ENCODE peak calls at places on chromosomes 5 and 9, in four cellular contexts. G is AG09319, P is COR-L47, F is PC-3. R is an unnamed sample.

GRCh38 chr9:127452481-127453092 is 1.3 kb downstream of the LRSAM1 start:
- DNase-seq in G (no peak), P (no peak), F (peak), R (peak)

GRCh38 chr9:113387560-113388230 is 10.9 kb upstream of the HDHD3 start:
- DNase-seq in G (no peak), P (no peak), F (no peak), R (peak)

GRCh38 chr9:89277454-89277853 is 33.5 kb upstream of the CKS2 start:
- DNase-seq in G (no peak), P (no peak), F (no peak), R (no peak)

GRCh38 chr5:122257000-122257399 is 55.0 kb upstream of the SNCAIP start:
- DNase-seq in G (no peak), P (no peak), F (no peak), R (no peak)

GRCh38 chr5:99285606-99286005 is 356.8 kb upstream of the CHD1 start:
- DNase-seq in G (no peak), P (peak), F (no peak), R (no peak)

GRCh38 chr5:66967826-66968262 is 228.8 kb downstream of the CD180 start:
- DNase-seq in G (no peak), P (no peak), F (no peak), R (no peak)

GRCh38 chr5:99000878-99001277 is 72.1 kb upstream of the CHD1 start:
- DNase-seq in G (no peak), P (no peak), F (peak), R (no peak)

GRCh38 chr9:76090330-76090729 is 199.9 kb downstream of the PCSK5 start:
- DNase-seq in G (no peak), P (no peak), F (no peak), R (no peak)

GRCh38 chr5:10507575-10508024 is 56.3 kb upstream of the ANKRD33B start:
- DNase-seq in G (no peak), P (no peak), F (peak), R (no peak)

GRCh38 chr9:86288501-86288900 is 6.2 kb upstream of the ISCA1 start:
- DNase-seq in G (no peak), P (no peak), F (no peak), R (no peak)

GRCh38 chr5:36600847-36601527 is 5.4 kb upstream of the SLC1A3 start:
- DNase-seq in G (no peak), P (no peak), F (no peak), R (no peak)

GRCh38 chr5:82174128-82174918 is 103.8 kb downstream of the RPS23 start:
- DNase-seq in G (peak), P (peak), F (peak), R (peak)

GRCh38 chr9:110319781-110320180 is 17.9 kb downstream of the TXNDC8 start:
- DNase-seq in G (no peak), P (no peak), F (no peak), R (no peak)

GRCh38 chr5:81003987-81004386 is 43.8 kb downstream of the RASGRF2 start:
- DNase-seq in G (no peak), P (no peak), F (no peak), R (no peak)

GRCh38 chr5:7047862-7048261 is 334.6 kb downstream of the TENT4A start:
- DNase-seq in G (no peak), P (peak), F (no peak), R (no peak)

GRCh38 chr9:38263534-38263933 is 129.0 kb upstream of the ALDH1B1 start:
- DNase-seq in G (peak), P (peak), F (peak), R (peak)

GRCh38 chr9:99327667-99328066 is 105.6 kb downstream of the SEC61B start:
- DNase-seq in G (no peak), P (no peak), F (no peak), R (no peak)

GRCh38 chr5:170403675-170404074 is 14.5 kb upstream of the KCNMB1 start:
- DNase-seq in G (no peak), P (no peak), F (no peak), R (peak)

GRCh38 chr9:110429453-110429852 is 91.8 kb upstream of the TXNDC8 start:
- DNase-seq in G (no peak), P (no peak), F (peak), R (no peak)

GRCh38 chr9:119337566-119337965 is 31.7 kb downstream of the BRINP1 start:
- DNase-seq in G (no peak), P (no peak), F (no peak), R (no peak)

GRCh38 chr5:160045004-160045403 is 36.1 kb downstream of the TTC1 start:
- DNase-seq in G (no peak), P (no peak), F (no peak), R (no peak)

GRCh38 chr9:129111762-129112151 is 542 bp downstream of the PTPA start:
- DNase-seq in G (no peak), P (peak), F (peak), R (peak)

GRCh38 chr9:93810028-93810971 is 144.9 kb downstream of the BARX1 start:
- DNase-seq in G (no peak), P (no peak), F (no peak), R (no peak)

R was measured in HT-29.